ENCODE peak calls at places on chromosomes 6 and 20, in ten cellular contexts. One of them, this sample, is unnamed.
A peak's percentile ranks its signal among the peaks of the same experiment; 100 is the strongest.

GRCh38 chr6:138654715-138655634 is 118.6 kb upstream of the CCDC28A start:
- DNase-seq in suprapubic skin: no peak
- DNase-seq in tibial nerve: no peak
- DNase-seq in colonic mucosa: no peak
- DNase-seq in transverse colon: no peak
- DNase-seq in heart right ventricle: no peak
- DNase-seq in HCT116: peak; percentile 16
- DNase-seq in bronchial epithelial cell: peak; percentile 87
- DNase-seq in fibroblast of lung: peak; percentile 70
- DNase-seq in SK-N-SH: no peak
- DNase-seq in this sample: no peak

GRCh38 chr6:35370799-35371493 is 28.6 kb downstream of the PPARD start:
- DNase-seq in tibial nerve: peak; percentile 27
- DNase-seq in heart right ventricle: peak; percentile 30
- DNase-seq in colonic mucosa: no peak
- DNase-seq in suprapubic skin: no peak
- DNase-seq in transverse colon: no peak
- DNase-seq in fibroblast of lung: no peak
- DNase-seq in bronchial epithelial cell: no peak
- DNase-seq in SK-N-SH: no peak
- DNase-seq in HCT116: no peak
- DNase-seq in this sample: no peak

GRCh38 chr20:19397676-19398075 is 185.2 kb downstream of the SLC24A3 start:
- DNase-seq in HCT116: no peak
- DNase-seq in bronchial epithelial cell: peak; percentile 18
- DNase-seq in SK-N-SH: no peak
- DNase-seq in tibial nerve: no peak
- DNase-seq in colonic mucosa: no peak
- DNase-seq in heart right ventricle: no peak
- DNase-seq in transverse colon: no peak
- DNase-seq in suprapubic skin: no peak
- DNase-seq in fibroblast of lung: no peak
- DNase-seq in this sample: no peak

GRCh38 chr20:4684837-4685413 is 36.8 kb upstream of the PRND start:
- DNase-seq in colonic mucosa: no peak
- DNase-seq in bronchial epithelial cell: peak; percentile 79
- DNase-seq in HCT116: peak; percentile 40
- DNase-seq in tibial nerve: no peak
- DNase-seq in SK-N-SH: no peak
- DNase-seq in heart right ventricle: no peak
- DNase-seq in transverse colon: no peak
- DNase-seq in fibroblast of lung: peak; percentile 79
- DNase-seq in suprapubic skin: peak; percentile 63
- DNase-seq in this sample: no peak

GRCh38 chr6:158849899-158850806 is 31.0 kb upstream of the EZR start:
- DNase-seq in SK-N-SH: no peak
- DNase-seq in HCT116: peak; percentile 97
- DNase-seq in fibroblast of lung: peak; percentile 98
- DNase-seq in tibial nerve: no peak
- DNase-seq in bronchial epithelial cell: peak; percentile 100
- DNase-seq in transverse colon: peak; percentile 65
- DNase-seq in heart right ventricle: no peak
- DNase-seq in colonic mucosa: peak; percentile 79
- DNase-seq in suprapubic skin: no peak
- DNase-seq in this sample: no peak

GRCh38 chr20:50729925-50730764 is 1.2 kb upstream of the PARD6B start:
- DNase-seq in fibroblast of lung: peak; percentile 39
- DNase-seq in transverse colon: peak; percentile 25
- DNase-seq in SK-N-SH: peak; percentile 28
- DNase-seq in tibial nerve: no peak
- DNase-seq in colonic mucosa: peak; percentile 47
- DNase-seq in suprapubic skin: no peak
- DNase-seq in HCT116: no peak
- DNase-seq in heart right ventricle: no peak
- DNase-seq in bronchial epithelial cell: no peak
- DNase-seq in this sample: peak; percentile 6

GRCh38 chr6:35202066-35202546 is 11.7 kb upstream of the SCUBE3 start:
- DNase-seq in fibroblast of lung: no peak
- DNase-seq in bronchial epithelial cell: no peak
- DNase-seq in heart right ventricle: peak; percentile 29
- DNase-seq in transverse colon: no peak
- DNase-seq in tibial nerve: no peak
- DNase-seq in HCT116: no peak
- DNase-seq in suprapubic skin: no peak
- DNase-seq in colonic mucosa: peak; percentile 25
- DNase-seq in SK-N-SH: no peak
- DNase-seq in this sample: no peak

GRCh38 chr6:135328136-135328535 is 147.0 kb downstream of the MYB start:
- DNase-seq in tibial nerve: no peak
- DNase-seq in fibroblast of lung: no peak
- DNase-seq in bronchial epithelial cell: peak; percentile 61
- DNase-seq in SK-N-SH: no peak
- DNase-seq in suprapubic skin: no peak
- DNase-seq in transverse colon: no peak
- DNase-seq in heart right ventricle: no peak
- DNase-seq in colonic mucosa: no peak
- DNase-seq in HCT116: no peak
- DNase-seq in this sample: no peak

GRCh38 chr6:166678426-166678825 is 51.4 kb upstream of the RPS6KA2 start:
- DNase-seq in colonic mucosa: peak; percentile 23
- DNase-seq in suprapubic skin: no peak
- DNase-seq in fibroblast of lung: peak; percentile 82
- DNase-seq in SK-N-SH: no peak
- DNase-seq in transverse colon: no peak
- DNase-seq in tibial nerve: no peak
- DNase-seq in heart right ventricle: no peak
- DNase-seq in bronchial epithelial cell: peak; percentile 68
- DNase-seq in HCT116: peak; percentile 54
- DNase-seq in this sample: no peak

GRCh38 chr20:5918856-5919633 is 31.3 kb downstream of the TRMT6 start:
- DNase-seq in fibroblast of lung: peak; percentile 76
- DNase-seq in bronchial epithelial cell: peak; percentile 88
- DNase-seq in tibial nerve: no peak
- DNase-seq in colonic mucosa: no peak
- DNase-seq in transverse colon: no peak
- DNase-seq in SK-N-SH: no peak
- DNase-seq in HCT116: no peak
- DNase-seq in heart right ventricle: no peak
- DNase-seq in suprapubic skin: no peak
- DNase-seq in this sample: no peak

GRCh38 chr6:6645266-6645917 is 56.9 kb downstream of the LY86 start:
- DNase-seq in HCT116: no peak
- DNase-seq in tibial nerve: no peak
- DNase-seq in heart right ventricle: no peak
- DNase-seq in colonic mucosa: no peak
- DNase-seq in suprapubic skin: no peak
- DNase-seq in bronchial epithelial cell: peak; percentile 82
- DNase-seq in SK-N-SH: no peak
- DNase-seq in transverse colon: no peak
- DNase-seq in fibroblast of lung: no peak
- DNase-seq in this sample: no peak

GRCh38 chr20:25470045-25470444 is 62.6 kb downstream of the GINS1 start:
- DNase-seq in suprapubic skin: no peak
- DNase-seq in bronchial epithelial cell: peak; percentile 51
- DNase-seq in SK-N-SH: peak; percentile 62
- DNase-seq in fibroblast of lung: peak; percentile 30
- DNase-seq in transverse colon: peak; percentile 49
- DNase-seq in HCT116: peak; percentile 8
- DNase-seq in heart right ventricle: no peak
- DNase-seq in colonic mucosa: peak; percentile 39
- DNase-seq in tibial nerve: no peak
- DNase-seq in this sample: no peak

GRCh38 chr6:37456816-37457560 is 24.0 kb downstream of the CMTR1 start:
- DNase-seq in tibial nerve: no peak
- DNase-seq in colonic mucosa: no peak
- DNase-seq in bronchial epithelial cell: peak; percentile 55
- DNase-seq in suprapubic skin: no peak
- DNase-seq in HCT116: no peak
- DNase-seq in transverse colon: no peak
- DNase-seq in heart right ventricle: no peak
- DNase-seq in SK-N-SH: no peak
- DNase-seq in fibroblast of lung: peak; percentile 93
- DNase-seq in this sample: no peak

GRCh38 chr6:44528716-44529115 is 141.2 kb downstream of the CDC5L start:
- DNase-seq in HCT116: no peak
- DNase-seq in suprapubic skin: no peak
- DNase-seq in tibial nerve: no peak
- DNase-seq in colonic mucosa: no peak
- DNase-seq in fibroblast of lung: no peak
- DNase-seq in bronchial epithelial cell: no peak
- DNase-seq in heart right ventricle: no peak
- DNase-seq in transverse colon: no peak
- DNase-seq in SK-N-SH: no peak
- DNase-seq in this sample: no peak

GRCh38 chr20:47708140-47708807 is 77.0 kb downstream of the SULF2 start:
- DNase-seq in HCT116: no peak
- DNase-seq in fibroblast of lung: no peak
- DNase-seq in SK-N-SH: no peak
- DNase-seq in colonic mucosa: no peak
- DNase-seq in tibial nerve: no peak
- DNase-seq in transverse colon: no peak
- DNase-seq in heart right ventricle: no peak
- DNase-seq in suprapubic skin: no peak
- DNase-seq in bronchial epithelial cell: no peak
- DNase-seq in this sample: no peak

DNA sequence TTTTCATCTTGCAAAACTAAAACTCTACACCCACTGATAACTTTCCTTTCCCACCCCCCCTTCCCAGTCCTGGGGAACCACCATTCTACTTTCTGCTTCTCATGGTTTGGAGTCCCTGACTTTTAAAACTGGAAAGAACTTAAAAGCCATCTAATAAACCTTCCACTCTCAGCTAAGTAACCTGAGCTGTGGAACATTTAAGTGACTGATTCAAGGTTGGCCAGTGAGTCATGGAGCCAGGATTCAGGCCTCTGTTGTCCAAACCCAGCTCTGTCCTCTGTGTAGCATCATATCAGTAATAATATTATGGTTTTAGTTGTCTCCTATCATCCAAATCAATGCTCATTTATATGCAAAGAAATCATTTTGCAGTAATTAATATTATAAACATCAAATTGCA is 176.0 kb upstream of the NT5E start:
- DNase-seq in HCT116: no peak
- DNase-seq in heart right ventricle: no peak
- DNase-seq in bronchial epithelial cell: peak; percentile 24
- DNase-seq in suprapubic skin: no peak
- DNase-seq in fibroblast of lung: no peak
- DNase-seq in SK-N-SH: no peak
- DNase-seq in transverse colon: no peak
- DNase-seq in colonic mucosa: no peak
- DNase-seq in tibial nerve: no peak
- DNase-seq in this sample: no peak
- H3K27me3 ChIP-seq in HCT116: no peaks in the 10 kb centered on the region
- H3K27me3 ChIP-seq in heart right ventricle: no peaks in the 10 kb centered on the region
- H3K27me3 ChIP-seq in bronchial epithelial cell: no peaks in the 10 kb centered on the region
- H3K27me3 ChIP-seq in suprapubic skin: no peaks in the 10 kb centered on the region
- H3K27me3 ChIP-seq in fibroblast of lung: no peaks in the 10 kb centered on the region
- H3K27me3 ChIP-seq in SK-N-SH: peaks cover 13% of the 10 kb centered on the region
- H3K27me3 ChIP-seq in transverse colon: no peaks in the 10 kb centered on the region
- H3K27me3 ChIP-seq in colonic mucosa: no peaks in the 10 kb centered on the region
- H3K27me3 ChIP-seq in tibial nerve: no peaks in the 10 kb centered on the region
- H3K27me3 ChIP-seq in this sample: no peaks in the 10 kb centered on the region

DNA sequence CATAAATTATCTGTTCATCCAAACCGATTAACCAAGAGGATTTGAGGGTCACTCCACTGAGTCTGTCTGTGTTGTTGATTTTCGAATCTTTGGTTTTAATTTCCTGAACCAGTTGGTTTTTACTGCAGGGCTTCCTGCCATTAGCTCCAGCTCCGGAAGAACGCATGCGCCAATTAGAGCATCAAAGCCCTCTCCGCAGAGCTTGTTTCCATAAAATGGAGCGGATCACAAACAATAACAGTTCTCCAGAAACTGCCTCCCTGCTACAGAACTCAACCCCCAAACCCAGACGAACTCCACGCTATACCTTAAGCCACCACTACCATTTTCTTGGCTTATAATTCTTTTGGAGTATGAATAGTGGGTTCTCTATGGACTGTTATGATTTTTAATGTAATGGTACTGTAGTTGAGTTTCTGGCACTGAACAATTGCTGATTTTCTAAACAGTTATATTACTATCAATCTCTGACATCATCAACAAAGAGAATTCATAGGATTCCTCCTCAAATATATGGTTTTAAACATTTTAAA is 13.8 kb downstream of the TFAP2A start:
- DNase-seq in suprapubic skin: no peak
- DNase-seq in heart right ventricle: no peak
- DNase-seq in colonic mucosa: no peak
- DNase-seq in transverse colon: no peak
- DNase-seq in fibroblast of lung: no peak
- DNase-seq in tibial nerve: no peak
- DNase-seq in SK-N-SH: no peak
- DNase-seq in HCT116: no peak
- DNase-seq in bronchial epithelial cell: no peak
- DNase-seq in this sample: no peak
- TF ChIP-seq CTCF in suprapubic skin: no peak
- TF ChIP-seq CTCF in heart right ventricle: no peak
- TF ChIP-seq CTCF in colonic mucosa: no peak
- TF ChIP-seq CTCF in transverse colon: no peak
- TF ChIP-seq CTCF in fibroblast of lung: no peak
- TF ChIP-seq CTCF in tibial nerve: no peak
- TF ChIP-seq CTCF in SK-N-SH: no peak
- TF ChIP-seq CTCF in HCT116: no peak
- TF ChIP-seq CTCF in bronchial epithelial cell: no peak
- TF ChIP-seq CTCF in this sample: no peak

GRCh38 chr6:140073456-140073855 is 699.0 kb upstream of the CITED2 start:
- DNase-seq in fibroblast of lung: no peak
- DNase-seq in SK-N-SH: no peak
- DNase-seq in colonic mucosa: no peak
- DNase-seq in tibial nerve: no peak
- DNase-seq in HCT116: no peak
- DNase-seq in suprapubic skin: no peak
- DNase-seq in bronchial epithelial cell: peak; percentile 57
- DNase-seq in transverse colon: no peak
- DNase-seq in heart right ventricle: no peak
- DNase-seq in this sample: no peak
- H3K27me3 ChIP-seq in fibroblast of lung: no peaks in the 10 kb centered on the region
- H3K27me3 ChIP-seq in SK-N-SH: no peaks in the 10 kb centered on the region
- H3K27me3 ChIP-seq in colonic mucosa: no peaks in the 10 kb centered on the region
- H3K27me3 ChIP-seq in tibial nerve: no peaks in the 10 kb centered on the region
- H3K27me3 ChIP-seq in HCT116: no peaks in the 10 kb centered on the region
- H3K27me3 ChIP-seq in suprapubic skin: no peaks in the 10 kb centered on the region
- H3K27me3 ChIP-seq in bronchial epithelial cell: no peaks in the 10 kb centered on the region
- H3K27me3 ChIP-seq in transverse colon: no peaks in the 10 kb centered on the region
- H3K27me3 ChIP-seq in heart right ventricle: no peaks in the 10 kb centered on the region
- H3K27me3 ChIP-seq in this sample: no peaks in the 10 kb centered on the region

DNA sequence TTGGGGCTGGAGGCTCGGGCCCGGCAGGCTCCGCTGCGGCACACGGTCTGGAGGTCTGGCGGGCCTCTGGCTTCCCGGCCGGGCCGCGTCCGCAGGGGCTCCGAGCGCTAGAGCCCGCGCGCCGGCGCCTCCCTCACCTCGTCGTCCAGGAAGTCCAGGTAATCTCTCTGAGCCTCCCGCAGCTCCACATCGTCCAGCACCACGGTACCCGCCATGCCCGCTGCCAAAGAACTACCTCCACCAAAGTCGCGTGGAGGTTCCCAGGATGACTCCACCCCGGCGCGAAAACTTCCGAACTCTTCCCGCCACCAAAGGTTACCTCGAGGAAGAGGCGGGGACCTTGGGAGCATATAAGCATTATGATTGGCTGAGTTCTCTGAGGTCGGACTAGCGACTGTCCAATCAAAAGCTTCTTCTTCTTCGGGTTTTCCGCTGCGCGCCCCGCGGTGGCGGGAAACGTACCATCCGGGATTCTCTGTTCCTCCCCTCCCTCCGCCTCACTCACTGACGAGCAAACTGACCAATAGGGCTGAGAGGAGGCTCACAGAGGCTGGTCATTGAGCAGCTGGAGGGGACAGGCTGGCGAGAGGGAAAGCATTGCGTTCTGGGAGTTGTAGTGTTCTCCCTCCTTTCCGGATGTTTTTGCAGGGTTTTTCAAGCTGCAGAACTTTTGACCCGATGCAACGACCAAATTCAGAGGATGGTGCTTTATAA is at the start of gene MCM3:
- DNase-seq in HCT116: peak; percentile 99
- DNase-seq in suprapubic skin: peak; percentile 98
- DNase-seq in SK-N-SH: peak; percentile 95
- DNase-seq in fibroblast of lung: peak; percentile 99
- DNase-seq in bronchial epithelial cell: peak; percentile 99
- DNase-seq in transverse colon: peak; percentile 98
- DNase-seq in tibial nerve: peak; percentile 96
- DNase-seq in colonic mucosa: peak; percentile 98
- DNase-seq in heart right ventricle: peak; percentile 99
- DNase-seq in this sample: peak; percentile 91
- TF ChIP-seq CTCF in HCT116: no peak
- TF ChIP-seq CTCF in suprapubic skin: no peak
- TF ChIP-seq CTCF in SK-N-SH: no peak
- TF ChIP-seq CTCF in fibroblast of lung: peak; percentile 31
- TF ChIP-seq CTCF in bronchial epithelial cell: no peak
- TF ChIP-seq CTCF in transverse colon: peak; percentile 47
- TF ChIP-seq CTCF in tibial nerve: no peak
- TF ChIP-seq CTCF in colonic mucosa: no peak
- TF ChIP-seq CTCF in heart right ventricle: no peak
- TF ChIP-seq CTCF in this sample: no peak